ENCODE peak calls at places on chromosomes 2 and 18, in eight cellular contexts. U, N, G, I, O, B, Y and M are unnamed samples.

GRCh38 chr2:207482630-207483029 is 47.1 kb upstream of the CREB1 start:
- DNase-seq in U (peak; percentile 20), B (no peak), Y (peak; percentile 88), O (no peak), N (no peak), G (no peak), I (no peak), M (no peak)

GRCh38 chr2:121527009-121527682 is 3.5 kb upstream of the RNU4ATAC start:
- DNase-seq in O (no peak), U (no peak), B (no peak), G (no peak), I (no peak), Y (peak; percentile 29), N (no peak), M (peak; percentile 95)

GRCh38 chr18:335741-336140 is 67.9 kb upstream of the THOC1 start:
- DNase-seq in G (no peak), Y (no peak), O (no peak), U (no peak), I (no peak), B (no peak), N (no peak), M (no peak)

GRCh38 chr2:196233033-196233807 is 61.8 kb upstream of the STK17B start:
- DNase-seq in Y (peak; percentile 85), I (peak; percentile 29), O (no peak), N (no peak), G (no peak), B (no peak), U (peak; percentile 84), M (peak; percentile 97)

GRCh38 chr2:238818576-238818975 is 29.3 kb upstream of the TWIST2 start:
- DNase-seq in B (no peak), G (no peak), Y (peak; percentile 4), I (no peak), O (no peak), U (no peak), N (no peak), M (no peak)

GRCh38 chr2:220424561-220424960 is 797.1 kb downstream of the SLC4A3 start:
- DNase-seq in I (no peak), U (no peak), O (no peak), Y (peak; percentile 58), N (no peak), G (no peak), B (no peak), M (no peak)

GRCh38 chr18:79779700-79780190 is 18.0 kb upstream of the KCNG2 start:
- DNase-seq in B (peak; percentile 38), N (no peak), U (no peak), O (peak; percentile 44), I (no peak), Y (no peak), G (no peak), M (no peak)

GRCh38 chr2:19371996-19372582 is 13.7 kb upstream of the OSR1 start:
- DNase-seq in U (no peak), I (no peak), Y (no peak), N (no peak), G (no peak), O (no peak), B (no peak), M (no peak)

GRCh38 chr2:121382744-121383143 is 97.7 kb upstream of the TFCP2L1 start:
- DNase-seq in N (no peak), I (no peak), U (no peak), O (no peak), Y (no peak), B (no peak), G (no peak), M (no peak)

DNA sequence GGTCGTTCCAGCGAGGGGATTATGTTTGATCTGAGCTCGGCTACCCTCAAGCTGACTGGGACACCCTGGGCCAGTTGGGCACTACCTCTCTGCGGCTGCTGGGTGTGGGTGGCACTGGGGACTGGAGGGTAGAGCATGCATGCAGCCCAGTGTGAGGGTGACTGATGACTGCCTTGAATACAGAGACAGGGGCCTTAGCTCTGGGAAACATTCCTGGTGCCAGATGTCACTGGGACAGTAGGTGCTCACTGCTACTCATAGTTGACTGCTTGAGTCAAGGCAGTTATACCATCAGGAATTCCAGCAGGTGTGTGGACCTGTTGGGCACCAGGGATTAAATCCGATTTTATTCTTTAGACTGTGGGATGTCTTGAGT is 33.6 kb upstream of the ATP6V1B1 start:
- DNase-seq in O (no peak), I (no peak), G (no peak), B (no peak), Y (peak; percentile 18), N (no peak), U (peak; percentile 6), M (no peak)
- H3K27ac ChIP-seq in O (no peak overlapping the region), I (no peak overlapping the region), G (no peak overlapping the region), B (no peak overlapping the region), Y (no peak overlapping the region), N (no peak overlapping the region), U (no peak overlapping the region), M (no peak overlapping the region)

DNA sequence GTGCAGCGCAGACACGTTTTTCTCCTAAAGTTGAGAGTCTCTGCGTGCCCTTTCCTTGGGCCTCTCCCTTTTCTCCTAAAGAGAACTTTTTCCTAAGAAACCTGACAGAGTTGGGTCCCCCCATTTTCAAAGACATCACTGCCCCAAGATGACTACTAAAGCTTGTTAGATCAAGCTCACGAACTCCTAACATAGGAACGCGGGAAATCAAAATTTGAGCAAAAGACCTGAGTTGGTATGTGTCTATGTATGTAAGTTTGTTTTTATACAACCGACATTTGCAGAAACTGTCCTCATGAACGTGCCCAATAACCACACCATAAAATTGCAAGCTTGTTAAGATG is 1.3 kb downstream of the HOXD13 start:
- DNase-seq in U (no peak), Y (no peak), O (no peak), B (no peak), N (no peak), G (no peak), I (no peak), M (no peak)
- H3K4me1 ChIP-seq in U (peaks cover 7% of the 10 kb centered on the region), Y (peaks cover 3% of the 10 kb centered on the region), O (no peaks in the 10 kb centered on the region), B (peaks cover 25% of the 10 kb centered on the region), N (peaks cover 6% of the 10 kb centered on the region), G (peaks cover 39% of the 10 kb centered on the region), I (peaks cover 6% of the 10 kb centered on the region), M (no peaks in the 10 kb centered on the region)

GRCh38 chr2:28390857-28391563 is 1.6 kb upstream of the FOSL2 start:
- DNase-seq in U (no peak), B (peak; percentile 91), Y (no peak), G (peak; percentile 90), I (peak; percentile 82), O (peak; percentile 92), N (peak; percentile 68), M (peak; percentile 73)
- TF ChIP-seq CTCF in U (no peak), B (no peak), Y (no peak), G (no peak), I (no peak), O (no peak), N (no peak), M (no peak)

GRCh38 chr2:187553908-187554703 is at the start of gene TFPI:
- DNase-seq in G (no peak), I (peak; percentile 57), Y (peak; percentile 78), B (no peak), O (no peak), N (no peak), U (peak; percentile 63), M (no peak)
- H3K27ac ChIP-seq in G (peak within 1 kb of the TSS; percentile 80), I (peak within 1 kb of the TSS; percentile 45), Y (peak within 1 kb of the TSS; percentile 84), B (peak within 1 kb of the TSS; percentile 81), O (peak within 1 kb of the TSS; percentile 44), N (peak within 1 kb of the TSS; percentile 56), U (peak within 1 kb of the TSS; percentile 93), M (peak within 1 kb of the TSS; percentile 35)